ENCODE peak calls at places on chromosomes 1 and 21, in nine cellular contexts. D, S, F, R, K, E, A, Q and U are unnamed samples.

GRCh38 chr1:109980324-109981127 is 4.0 kb upstream of the AHCYL1 start:
- DNase-seq in D (peak; percentile 26), S (peak; percentile 71), F (peak; percentile 59), R (no peak), K (peak; percentile 33), E (peak; percentile 69), A (no peak), Q (peak; percentile 46), U (no peak)

GRCh38 chr21:42156690-42157605 is 62.0 kb upstream of the ABCG1 start:
- DNase-seq in D (no peak), S (no peak), F (no peak), R (no peak), K (peak; percentile 38), E (no peak), A (no peak), Q (peak; percentile 27), U (no peak)

GRCh38 chr1:22932803-22933470 is 39.7 kb downstream of the LACTBL1 start:
- DNase-seq in D (no peak), S (no peak), F (no peak), R (no peak), K (no peak), E (no peak), A (no peak), Q (no peak), U (no peak)

GRCh38 chr1:53946252-53947171 is at the start of gene LRRC42:
- DNase-seq in D (no peak), S (peak; percentile 85), F (peak; percentile 70), R (no peak), K (no peak), E (no peak), A (no peak), Q (peak; percentile 92), U (no peak)

GRCh38 chr1:245590726-245591125 is 435.9 kb downstream of the KIF26B start:
- DNase-seq in D (no peak), S (no peak), F (no peak), R (no peak), K (no peak), E (no peak), A (no peak), Q (no peak), U (no peak)

GRCh38 chr1:201122321-201123017 is 4.5 kb downstream of the ASCL5 start:
- DNase-seq in D (no peak), S (no peak), F (no peak), R (no peak), K (no peak), E (peak; percentile 71), A (no peak), Q (no peak), U (no peak)

GRCh38 chr1:32500387-32501209 is 35.7 kb downstream of the ZBTB8B start:
- DNase-seq in D (no peak), S (peak; percentile 54), F (peak; percentile 72), R (peak; percentile 75), K (peak; percentile 81), E (peak; percentile 68), A (no peak), Q (peak; percentile 93), U (no peak)

GRCh38 chr1:198563578-198563977 is 23.1 kb upstream of the ATP6V1G3 start:
- DNase-seq in D (no peak), S (no peak), F (no peak), R (no peak), K (no peak), E (peak; percentile 24), A (no peak), Q (no peak), U (no peak)

GRCh38 chr21:36512971-36513370 is 33.0 kb upstream of the CLDN14 start:
- DNase-seq in D (no peak), S (no peak), F (no peak), R (no peak), K (no peak), E (no peak), A (no peak), Q (no peak), U (no peak)

GRCh38 chr1:22751124-22751531 is 40.5 kb downstream of the EPHB2 start:
- DNase-seq in D (no peak), S (peak; percentile 57), F (no peak), R (no peak), K (no peak), E (peak; percentile 51), A (no peak), Q (no peak), U (no peak)

GRCh38 chr1:211548321-211549091 is 30.5 kb downstream of the SLC30A1 start:
- DNase-seq in D (no peak), S (peak; percentile 81), F (no peak), R (no peak), K (no peak), E (no peak), A (no peak), Q (no peak), U (no peak)

GRCh38 chr1:24535021-24535424 is 20.9 kb upstream of the NCMAP start:
- DNase-seq in D (no peak), S (peak; percentile 54), F (no peak), R (no peak), K (no peak), E (no peak), A (peak; percentile 88), Q (no peak), U (peak; percentile 48)

GRCh38 chr1:89671775-89672488 is 39.0 kb downstream of the LRRC8C start:
- DNase-seq in D (no peak), S (no peak), F (peak; percentile 38), R (no peak), K (no peak), E (peak; percentile 90), A (no peak), Q (no peak), U (no peak)

GRCh38 chr1:24688621-24689195 is 45.6 kb downstream of the SRRM1 start:
- DNase-seq in D (peak; percentile 36), S (peak; percentile 71), F (peak; percentile 67), R (peak; percentile 73), K (peak; percentile 72), E (peak; percentile 80), A (peak; percentile 71), Q (peak; percentile 83), U (peak; percentile 26)

GRCh38 chr1:244230470-244230869 is 179.4 kb downstream of the ZBTB18 start:
- DNase-seq in D (no peak), S (no peak), F (no peak), R (no peak), K (no peak), E (no peak), A (no peak), Q (no peak), U (no peak)

GRCh38 chr1:244226440-244226839 is 175.4 kb downstream of the ZBTB18 start:
- DNase-seq in D (no peak), S (no peak), F (no peak), R (no peak), K (no peak), E (peak; percentile 89), A (no peak), Q (no peak), U (no peak)

GRCh38 chr1:244231572-244232315 is 180.7 kb downstream of the ZBTB18 start:
- DNase-seq in D (no peak), S (peak; percentile 16), F (no peak), R (no peak), K (no peak), E (peak; percentile 79), A (no peak), Q (peak; percentile 38), U (no peak)

GRCh38 chr1:244234009-244234643 is 183.0 kb downstream of the ZBTB18 start:
- DNase-seq in D (no peak), S (no peak), F (no peak), R (no peak), K (no peak), E (no peak), A (no peak), Q (peak; percentile 63), U (no peak)

GRCh38 chr1:244231193-244231571 is 180.1 kb downstream of the ZBTB18 start:
- DNase-seq in D (no peak), S (no peak), F (no peak), R (no peak), K (no peak), E (peak; percentile 79), A (no peak), Q (no peak), U (no peak)
- H3K4me3 ChIP-seq in D (no peak overlapping the region), S (no peak overlapping the region), F (peak overlapping the region; percentile 21), R (no peak overlapping the region), K (no peak overlapping the region), E (peak overlapping the region; percentile 68), A (no peak overlapping the region), Q (no peak overlapping the region), U (no peak overlapping the region)

DNA sequence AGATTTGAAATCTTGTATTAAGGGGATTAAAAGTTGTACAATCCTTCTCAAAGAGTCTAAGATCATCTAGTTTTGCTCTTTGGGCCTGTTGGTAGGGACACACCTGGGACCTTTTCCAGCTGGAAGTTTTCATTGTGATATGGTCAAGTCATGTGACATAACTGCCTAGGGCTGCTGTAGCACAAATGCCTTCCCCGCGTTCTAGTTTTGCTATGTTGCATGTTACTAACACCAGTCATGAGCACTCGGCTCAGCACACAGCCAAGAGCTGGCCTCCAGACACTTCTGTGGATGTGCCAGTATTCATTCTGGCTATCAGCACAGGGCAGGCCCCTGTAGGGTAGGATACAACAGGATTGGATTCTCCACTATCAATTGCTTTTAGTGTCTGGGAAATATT is 14.6 kb upstream of the FLG2 start:
- DNase-seq in D (no peak), S (no peak), F (no peak), R (no peak), K (peak; percentile 10), E (no peak), A (no peak), Q (no peak), U (no peak)
- H3K9me3 ChIP-seq in D (no peaks in the 10 kb centered on the region), S (no peaks in the 10 kb centered on the region), F (peaks cover 3% of the 10 kb centered on the region), R (no peaks in the 10 kb centered on the region), K (peaks cover 6% of the 10 kb centered on the region), E (no peaks in the 10 kb centered on the region), A (no peaks in the 10 kb centered on the region), Q (peaks cover 34% of the 10 kb centered on the region), U (no peaks in the 10 kb centered on the region)

GRCh38 chr1:220275430-220275829 is 3.2 kb upstream of the RAB3GAP2 start:
- DNase-seq in D (no peak), S (no peak), F (no peak), R (no peak), K (no peak), E (no peak), A (no peak), Q (no peak), U (no peak)
- H3K4me3 ChIP-seq in D (no peak overlapping the region), S (no peak overlapping the region), F (no peak overlapping the region), R (no peak overlapping the region), K (no peak overlapping the region), E (no peak overlapping the region), A (no peak overlapping the region), Q (no peak overlapping the region), U (no peak overlapping the region)

GRCh38 chr21:17554120-17554519 is 41.3 kb downstream of the CXADR start:
- DNase-seq in D (no peak), S (no peak), F (no peak), R (no peak), K (no peak), E (no peak), A (no peak), Q (no peak), U (no peak)

GRCh38 chr21:17552410-17552809 is 39.6 kb downstream of the CXADR start:
- DNase-seq in D (no peak), S (no peak), F (no peak), R (no peak), K (no peak), E (no peak), A (no peak), Q (no peak), U (no peak)

GRCh38 chr21:17542371-17542992 is 29.6 kb downstream of the CXADR start:
- DNase-seq in D (no peak), S (peak; percentile 41), F (no peak), R (no peak), K (no peak), E (no peak), A (no peak), Q (no peak), U (no peak)

GRCh38 chr21:17550671-17551308 is 37.9 kb downstream of the CXADR start:
- DNase-seq in D (no peak), S (no peak), F (no peak), R (no peak), K (no peak), E (no peak), A (no peak), Q (no peak), U (no peak)

GRCh38 chr21:17548262-17548661 is 35.4 kb downstream of the CXADR start:
- DNase-seq in D (no peak), S (no peak), F (no peak), R (no peak), K (no peak), E (no peak), A (no peak), Q (no peak), U (no peak)
- H3K9me3 ChIP-seq in D (no peaks in the 10 kb centered on the region), S (no peaks in the 10 kb centered on the region), F (no peaks in the 10 kb centered on the region), R (no peaks in the 10 kb centered on the region), K (no peaks in the 10 kb centered on the region), E (no peaks in the 10 kb centered on the region), A (no peaks in the 10 kb centered on the region), Q (no peaks in the 10 kb centered on the region), U (no peaks in the 10 kb centered on the region)